ENCODE peak calls at places on chromosomes 1 and 21, in five cellular contexts. One of them, this sample, is unnamed.

GRCh38 chr1:150575072-150575489 is 4.3 kb downstream of the MCL1 start:
- DNase-seq in pancreas: no peak
- DNase-seq in GM23338: no peak
- DNase-seq in NCI-H1105 treated with DMSO at 0.1 percent for 48 hours: no peak
- DNase-seq in Right ventricle myocardium superior: no peak
- DNase-seq in this sample: no peak

GRCh38 chr1:36425791-36426190 is 24.5 kb downstream of the OSCP1 start:
- DNase-seq in Right ventricle myocardium superior: no peak
- DNase-seq in pancreas: no peak
- DNase-seq in NCI-H1105 treated with DMSO at 0.1 percent for 48 hours: no peak
- DNase-seq in GM23338: no peak
- DNase-seq in this sample: no peak

GRCh38 chr1:92366045-92366405 is 67.2 kb downstream of the RPAP2 start:
- DNase-seq in GM23338: no peak
- DNase-seq in NCI-H1105 treated with DMSO at 0.1 percent for 48 hours: no peak
- DNase-seq in pancreas: no peak
- DNase-seq in Right ventricle myocardium superior: no peak
- DNase-seq in this sample: no peak

GRCh38 chr1:7552402-7552801 is 218.7 kb upstream of the VAMP3 start:
- DNase-seq in Right ventricle myocardium superior: peak
- DNase-seq in GM23338: no peak
- DNase-seq in pancreas: peak
- DNase-seq in NCI-H1105 treated with DMSO at 0.1 percent for 48 hours: no peak
- DNase-seq in this sample: peak

GRCh38 chr1:109793486-109794318 is 30.0 kb upstream of the EPS8L3 start:
- DNase-seq in Right ventricle myocardium superior: no peak
- DNase-seq in pancreas: peak
- DNase-seq in NCI-H1105 treated with DMSO at 0.1 percent for 48 hours: peak
- DNase-seq in GM23338: peak
- DNase-seq in this sample: peak

GRCh38 chr1:156119503-156120209 is 5.1 kb downstream of the LMNA start:
- DNase-seq in GM23338: no peak
- DNase-seq in pancreas: no peak
- DNase-seq in Right ventricle myocardium superior: peak
- DNase-seq in NCI-H1105 treated with DMSO at 0.1 percent for 48 hours: no peak
- DNase-seq in this sample: no peak

GRCh38 chr1:178282949-178283367 is 189.1 kb downstream of the RASAL2 start:
- DNase-seq in NCI-H1105 treated with DMSO at 0.1 percent for 48 hours: no peak
- DNase-seq in Right ventricle myocardium superior: no peak
- DNase-seq in GM23338: peak
- DNase-seq in pancreas: no peak
- DNase-seq in this sample: no peak

GRCh38 chr1:220217383-220217988 is 54.8 kb downstream of the RAB3GAP2 start:
- DNase-seq in pancreas: no peak
- DNase-seq in Right ventricle myocardium superior: no peak
- DNase-seq in NCI-H1105 treated with DMSO at 0.1 percent for 48 hours: no peak
- DNase-seq in GM23338: peak
- DNase-seq in this sample: no peak

GRCh38 chr1:170157820-170158219 is 12.1 kb downstream of the NTMT2 start:
- DNase-seq in Right ventricle myocardium superior: no peak
- DNase-seq in NCI-H1105 treated with DMSO at 0.1 percent for 48 hours: no peak
- DNase-seq in GM23338: no peak
- DNase-seq in pancreas: no peak
- DNase-seq in this sample: no peak

GRCh38 chr1:244970236-244970652 is 105.9 kb upstream of the HNRNPU start:
- DNase-seq in pancreas: peak
- DNase-seq in NCI-H1105 treated with DMSO at 0.1 percent for 48 hours: peak
- DNase-seq in Right ventricle myocardium superior: peak
- DNase-seq in GM23338: peak
- DNase-seq in this sample: peak

GRCh38 chr21:44520326-44521300 is 19.4 kb downstream of the KRTAP10-1 start:
- DNase-seq in Right ventricle myocardium superior: peak
- DNase-seq in NCI-H1105 treated with DMSO at 0.1 percent for 48 hours: no peak
- DNase-seq in pancreas: peak
- DNase-seq in GM23338: no peak
- DNase-seq in this sample: no peak

GRCh38 chr1:100767176-100767876 is 47.8 kb downstream of the VCAM1 start:
- DNase-seq in Right ventricle myocardium superior: no peak
- DNase-seq in GM23338: no peak
- DNase-seq in NCI-H1105 treated with DMSO at 0.1 percent for 48 hours: no peak
- DNase-seq in pancreas: no peak
- DNase-seq in this sample: no peak

GRCh38 chr1:19463204-19463803 is 22.0 kb downstream of the CAPZB start:
- DNase-seq in Right ventricle myocardium superior: no peak
- DNase-seq in pancreas: no peak
- DNase-seq in NCI-H1105 treated with DMSO at 0.1 percent for 48 hours: no peak
- DNase-seq in GM23338: no peak
- DNase-seq in this sample: no peak

GRCh38 chr1:172460901-172461315 is 17.0 kb upstream of the PIGC start:
- DNase-seq in NCI-H1105 treated with DMSO at 0.1 percent for 48 hours: no peak
- DNase-seq in Right ventricle myocardium superior: no peak
- DNase-seq in GM23338: peak
- DNase-seq in pancreas: no peak
- DNase-seq in this sample: no peak

GRCh38 chr21:45102391-45102932 is 28.1 kb downstream of the ADARB1 start:
- DNase-seq in NCI-H1105 treated with DMSO at 0.1 percent for 48 hours: no peak
- DNase-seq in Right ventricle myocardium superior: no peak
- DNase-seq in pancreas: no peak
- DNase-seq in GM23338: peak
- DNase-seq in this sample: no peak

GRCh38 chr21:25871566-25871965 is 136.8 kb downstream of the GABPA start:
- DNase-seq in GM23338: peak
- DNase-seq in pancreas: no peak
- DNase-seq in Right ventricle myocardium superior: no peak
- DNase-seq in NCI-H1105 treated with DMSO at 0.1 percent for 48 hours: no peak
- DNase-seq in this sample: no peak

This sample was measured in heart right ventricle.